ENCODE peak calls at places on chromosomes 16 and 17, in nine cellular contexts. One of them, this sample, is unnamed. For H3K4me1, the result is how much of the 10 kb centered on the place peaks cover.

GRCh38 chr17:27555364-27555763 is 75.6 kb upstream of the LGALS9 start:
- DNase-seq in CD8-positive, alpha-beta T cell: no peak
- DNase-seq in astrocyte: no peak
- DNase-seq in BE2C: no peak
- DNase-seq in thoracic aorta: no peak
- DNase-seq in esophagus squamous epithelium: no peak
- DNase-seq in ovary: no peak
- DNase-seq in A549: no peak
- DNase-seq in vagina: no peak
- DNase-seq in this sample: no peak

GRCh38 chr17:43411369-43411677 is 12.5 kb downstream of the ARL4D start:
- DNase-seq in CD8-positive, alpha-beta T cell: no peak
- DNase-seq in astrocyte: no peak
- DNase-seq in BE2C: no peak
- DNase-seq in thoracic aorta: no peak
- DNase-seq in esophagus squamous epithelium: no peak
- DNase-seq in ovary: no peak
- DNase-seq in A549: no peak
- DNase-seq in vagina: no peak
- DNase-seq in this sample: no peak

GRCh38 chr17:75832164-75832651 is 12.0 kb downstream of the UNC13D start:
- DNase-seq in CD8-positive, alpha-beta T cell: peak
- DNase-seq in astrocyte: peak
- DNase-seq in BE2C: no peak
- DNase-seq in thoracic aorta: no peak
- DNase-seq in esophagus squamous epithelium: no peak
- DNase-seq in ovary: no peak
- DNase-seq in A549: no peak
- DNase-seq in vagina: no peak
- DNase-seq in this sample: peak

GRCh38 chr16:53282975-53283946 is 151.0 kb upstream of the RBL2 start:
- DNase-seq in CD8-positive, alpha-beta T cell: no peak
- DNase-seq in astrocyte: peak
- DNase-seq in BE2C: no peak
- DNase-seq in thoracic aorta: no peak
- DNase-seq in esophagus squamous epithelium: no peak
- DNase-seq in ovary: no peak
- DNase-seq in A549: peak
- DNase-seq in vagina: no peak
- DNase-seq in this sample: peak

GRCh38 chr16:4850211-4850610 is 2.9 kb downstream of the UBN1 start:
- DNase-seq in CD8-positive, alpha-beta T cell: no peak
- DNase-seq in astrocyte: no peak
- DNase-seq in BE2C: no peak
- DNase-seq in thoracic aorta: no peak
- DNase-seq in esophagus squamous epithelium: no peak
- DNase-seq in ovary: no peak
- DNase-seq in A549: no peak
- DNase-seq in vagina: no peak
- DNase-seq in this sample: no peak

GRCh38 chr16:85616608-85617311 is 3.6 kb downstream of the GSE1 start:
- DNase-seq in CD8-positive, alpha-beta T cell: no peak
- DNase-seq in astrocyte: no peak
- DNase-seq in BE2C: no peak
- DNase-seq in thoracic aorta: no peak
- DNase-seq in esophagus squamous epithelium: peak
- DNase-seq in ovary: peak
- DNase-seq in A549: no peak
- DNase-seq in vagina: no peak
- DNase-seq in this sample: no peak

GRCh38 chr17:8175795-8176196 is 384 bp downstream of the TMEM107 start:
- DNase-seq in CD8-positive, alpha-beta T cell: no peak
- DNase-seq in astrocyte: no peak
- DNase-seq in BE2C: no peak
- DNase-seq in thoracic aorta: no peak
- DNase-seq in esophagus squamous epithelium: no peak
- DNase-seq in ovary: no peak
- DNase-seq in A549: no peak
- DNase-seq in vagina: no peak
- DNase-seq in this sample: no peak

GRCh38 chr17:49277638-49278037 is 47.1 kb upstream of the PHOSPHO1 start:
- DNase-seq in CD8-positive, alpha-beta T cell: no peak
- DNase-seq in astrocyte: no peak
- DNase-seq in BE2C: no peak
- DNase-seq in thoracic aorta: no peak
- DNase-seq in esophagus squamous epithelium: no peak
- DNase-seq in ovary: no peak
- DNase-seq in A549: no peak
- DNase-seq in vagina: no peak
- DNase-seq in this sample: peak

GRCh38 chr16:85718682-85719081 is 29.9 kb upstream of the GINS2 start:
- DNase-seq in CD8-positive, alpha-beta T cell: no peak
- DNase-seq in astrocyte: no peak
- DNase-seq in BE2C: peak
- DNase-seq in thoracic aorta: no peak
- DNase-seq in esophagus squamous epithelium: no peak
- DNase-seq in ovary: no peak
- DNase-seq in A549: peak
- DNase-seq in vagina: no peak
- DNase-seq in this sample: no peak

GRCh38 chr16:81277681-81278080 is 37.1 kb upstream of the GAN start:
- DNase-seq in CD8-positive, alpha-beta T cell: no peak
- DNase-seq in astrocyte: no peak
- DNase-seq in BE2C: no peak
- DNase-seq in thoracic aorta: no peak
- DNase-seq in esophagus squamous epithelium: no peak
- DNase-seq in ovary: no peak
- DNase-seq in A549: no peak
- DNase-seq in vagina: no peak
- DNase-seq in this sample: no peak

GRCh38 chr17:55237268-55237667 is 27.5 kb upstream of the HLF start:
- DNase-seq in CD8-positive, alpha-beta T cell: no peak
- DNase-seq in astrocyte: no peak
- DNase-seq in BE2C: no peak
- DNase-seq in thoracic aorta: no peak
- DNase-seq in esophagus squamous epithelium: no peak
- DNase-seq in ovary: no peak
- DNase-seq in A549: no peak
- DNase-seq in vagina: no peak
- DNase-seq in this sample: peak

DNA sequence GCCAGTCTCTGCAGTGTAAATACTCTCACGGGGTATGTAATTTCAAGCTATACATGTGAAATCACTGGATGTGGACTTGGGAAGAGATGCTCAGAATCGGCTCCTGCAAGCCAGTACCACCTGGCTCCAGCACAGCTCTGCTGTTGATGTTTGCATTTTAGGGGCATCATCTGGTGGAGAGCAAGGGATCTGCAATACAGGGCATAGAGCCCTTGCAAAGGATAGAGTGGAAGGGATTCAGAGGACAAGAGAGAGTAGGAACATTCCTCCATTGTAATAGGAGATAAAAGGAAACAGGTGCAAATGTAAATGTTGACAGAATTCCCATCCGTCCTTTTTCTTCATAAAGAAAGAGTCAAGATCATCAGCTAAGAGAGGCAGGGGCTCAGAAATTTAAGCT is 184.1 kb downstream of the PMP22 start:
- DNase-seq in CD8-positive, alpha-beta T cell: no peak
- DNase-seq in astrocyte: no peak
- DNase-seq in BE2C: no peak
- DNase-seq in thoracic aorta: no peak
- DNase-seq in esophagus squamous epithelium: no peak
- DNase-seq in ovary: no peak
- DNase-seq in A549: no peak
- DNase-seq in vagina: no peak
- DNase-seq in this sample: no peak
- TF ChIP-seq CTCF in CD8-positive, alpha-beta T cell: no peak
- TF ChIP-seq CTCF in astrocyte: no peak
- TF ChIP-seq CTCF in BE2C: no peak
- TF ChIP-seq CTCF in thoracic aorta: no peak
- TF ChIP-seq CTCF in esophagus squamous epithelium: no peak
- TF ChIP-seq CTCF in ovary: no peak
- TF ChIP-seq CTCF in A549: no peak
- TF ChIP-seq CTCF in vagina: no peak
- TF ChIP-seq CTCF in this sample: no peak

GRCh38 chr17:59365383-59365981 is 34.0 kb downstream of the YPEL2 start:
- DNase-seq in CD8-positive, alpha-beta T cell: no peak
- DNase-seq in astrocyte: no peak
- DNase-seq in BE2C: peak
- DNase-seq in thoracic aorta: no peak
- DNase-seq in esophagus squamous epithelium: no peak
- DNase-seq in ovary: no peak
- DNase-seq in A549: no peak
- DNase-seq in vagina: no peak
- DNase-seq in this sample: no peak
- H3K4me1 ChIP-seq in CD8-positive, alpha-beta T cell: half or more
- H3K4me1 ChIP-seq in astrocyte: half or more
- H3K4me1 ChIP-seq in BE2C: under half
- H3K4me1 ChIP-seq in thoracic aorta: half or more
- H3K4me1 ChIP-seq in esophagus squamous epithelium: under half
- H3K4me1 ChIP-seq in ovary: under half
- H3K4me1 ChIP-seq in A549: under half
- H3K4me1 ChIP-seq in vagina: half or more
- H3K4me1 ChIP-seq in this sample: half or more

GRCh38 chr16:30142672-30143346 is 19.8 kb upstream of the MAPK3 start:
- DNase-seq in CD8-positive, alpha-beta T cell: no peak
- DNase-seq in astrocyte: no peak
- DNase-seq in BE2C: peak
- DNase-seq in thoracic aorta: no peak
- DNase-seq in esophagus squamous epithelium: no peak
- DNase-seq in ovary: no peak
- DNase-seq in A549: no peak
- DNase-seq in vagina: no peak
- DNase-seq in this sample: no peak
- TF ChIP-seq CTCF in CD8-positive, alpha-beta T cell: peak
- TF ChIP-seq CTCF in astrocyte: no peak
- TF ChIP-seq CTCF in BE2C: peak
- TF ChIP-seq CTCF in thoracic aorta: no peak
- TF ChIP-seq CTCF in esophagus squamous epithelium: no peak
- TF ChIP-seq CTCF in ovary: no peak
- TF ChIP-seq CTCF in A549: peak
- TF ChIP-seq CTCF in vagina: no peak
- TF ChIP-seq CTCF in this sample: no peak

GRCh38 chr17:78330570-78331224 is 29.2 kb downstream of the SOCS3 start:
- DNase-seq in CD8-positive, alpha-beta T cell: no peak
- DNase-seq in astrocyte: peak
- DNase-seq in BE2C: no peak
- DNase-seq in thoracic aorta: no peak
- DNase-seq in esophagus squamous epithelium: no peak
- DNase-seq in ovary: no peak
- DNase-seq in A549: peak
- DNase-seq in vagina: no peak
- DNase-seq in this sample: no peak
- H3K4me1 ChIP-seq in CD8-positive, alpha-beta T cell: under half
- H3K4me1 ChIP-seq in astrocyte: under half
- H3K4me1 ChIP-seq in BE2C: under half
- H3K4me1 ChIP-seq in thoracic aorta: under half
- H3K4me1 ChIP-seq in esophagus squamous epithelium: under half
- H3K4me1 ChIP-seq in ovary: under half
- H3K4me1 ChIP-seq in A549: half or more
- H3K4me1 ChIP-seq in vagina: under half
- H3K4me1 ChIP-seq in this sample: under half

GRCh38 chr17:32303861-32304288 is 38.1 kb downstream of the C17orf75 start:
- DNase-seq in CD8-positive, alpha-beta T cell: no peak
- DNase-seq in astrocyte: no peak
- DNase-seq in BE2C: peak
- DNase-seq in thoracic aorta: no peak
- DNase-seq in esophagus squamous epithelium: no peak
- DNase-seq in ovary: no peak
- DNase-seq in A549: no peak
- DNase-seq in vagina: no peak
- DNase-seq in this sample: no peak
- TF ChIP-seq CTCF in CD8-positive, alpha-beta T cell: no peak
- TF ChIP-seq CTCF in astrocyte: no peak
- TF ChIP-seq CTCF in BE2C: no peak
- TF ChIP-seq CTCF in thoracic aorta: no peak
- TF ChIP-seq CTCF in esophagus squamous epithelium: no peak
- TF ChIP-seq CTCF in ovary: no peak
- TF ChIP-seq CTCF in A549: no peak
- TF ChIP-seq CTCF in vagina: no peak
- TF ChIP-seq CTCF in this sample: no peak

GRCh38 chr16:75248142-75248535 is 3.3 kb downstream of the BCAR1 start:
- DNase-seq in CD8-positive, alpha-beta T cell: no peak
- DNase-seq in astrocyte: no peak
- DNase-seq in BE2C: no peak
- DNase-seq in thoracic aorta: no peak
- DNase-seq in esophagus squamous epithelium: no peak
- DNase-seq in ovary: no peak
- DNase-seq in A549: no peak
- DNase-seq in vagina: no peak
- DNase-seq in this sample: no peak
- H3K4me1 ChIP-seq in CD8-positive, alpha-beta T cell: under half
- H3K4me1 ChIP-seq in astrocyte: half or more
- H3K4me1 ChIP-seq in BE2C: under half
- H3K4me1 ChIP-seq in thoracic aorta: half or more
- H3K4me1 ChIP-seq in esophagus squamous epithelium: half or more
- H3K4me1 ChIP-seq in ovary: under half
- H3K4me1 ChIP-seq in A549: half or more
- H3K4me1 ChIP-seq in vagina: half or more
- H3K4me1 ChIP-seq in this sample: half or more